ENCODE peak calls at places on chromosomes 2 and 18, in six cellular contexts. One of them, this sample, is unnamed.

GRCh38 chr2:222998459-222998858 is 53.5 kb upstream of the KCNE4 start:
- DNase-seq in cardiac fibroblast: no peak
- DNase-seq in tibial artery: no peak
- DNase-seq in HTR-8/SVneo: no peak
- DNase-seq in 8988T: no peak
- DNase-seq in fibroblast of the aortic adventitia: no peak
- DNase-seq in this sample: no peak

GRCh38 chr18:21739604-21740473 is 753 bp upstream of the MIB1 start:
- DNase-seq in cardiac fibroblast: peak
- DNase-seq in HTR-8/SVneo: no peak
- DNase-seq in 8988T: no peak
- DNase-seq in fibroblast of the aortic adventitia: no peak
- DNase-seq in tibial artery: no peak
- DNase-seq in this sample: no peak

GRCh38 chr2:174827371-174828369 is 63.4 kb upstream of the CHRNA1 start:
- DNase-seq in cardiac fibroblast: peak
- DNase-seq in tibial artery: no peak
- DNase-seq in HTR-8/SVneo: no peak
- DNase-seq in fibroblast of the aortic adventitia: peak
- DNase-seq in 8988T: no peak
- DNase-seq in this sample: no peak

GRCh38 chr18:784470-785172 is 27.4 kb downstream of the YES1 start:
- DNase-seq in 8988T: no peak
- DNase-seq in fibroblast of the aortic adventitia: no peak
- DNase-seq in HTR-8/SVneo: no peak
- DNase-seq in tibial artery: no peak
- DNase-seq in cardiac fibroblast: no peak
- DNase-seq in this sample: no peak

GRCh38 chr18:78421392-78421791 is 558.2 kb upstream of the SALL3 start:
- DNase-seq in cardiac fibroblast: no peak
- DNase-seq in fibroblast of the aortic adventitia: no peak
- DNase-seq in tibial artery: no peak
- DNase-seq in HTR-8/SVneo: no peak
- DNase-seq in 8988T: no peak
- DNase-seq in this sample: no peak

GRCh38 chr2:46336560-46336959 is 39.4 kb downstream of the EPAS1 start:
- DNase-seq in 8988T: no peak
- DNase-seq in HTR-8/SVneo: no peak
- DNase-seq in cardiac fibroblast: peak
- DNase-seq in fibroblast of the aortic adventitia: peak
- DNase-seq in tibial artery: no peak
- DNase-seq in this sample: no peak

GRCh38 chr2:30447149-30448045 is at the start of gene LCLAT1:
- DNase-seq in cardiac fibroblast: peak
- DNase-seq in fibroblast of the aortic adventitia: peak
- DNase-seq in tibial artery: peak
- DNase-seq in HTR-8/SVneo: peak
- DNase-seq in 8988T: peak
- DNase-seq in this sample: peak

GRCh38 chr2:237435844-237436590 is 22.1 kb upstream of the COL6A3 start:
- DNase-seq in HTR-8/SVneo: no peak
- DNase-seq in fibroblast of the aortic adventitia: peak
- DNase-seq in 8988T: no peak
- DNase-seq in cardiac fibroblast: peak
- DNase-seq in tibial artery: no peak
- DNase-seq in this sample: no peak

GRCh38 chr18:13252696-13253410 is 34.3 kb downstream of the LDLRAD4 start:
- DNase-seq in HTR-8/SVneo: no peak
- DNase-seq in fibroblast of the aortic adventitia: no peak
- DNase-seq in cardiac fibroblast: no peak
- DNase-seq in tibial artery: peak
- DNase-seq in 8988T: no peak
- DNase-seq in this sample: no peak

GRCh38 chr2:18795881-18796280 is 206.5 kb upstream of the NT5C1B start:
- DNase-seq in cardiac fibroblast: peak
- DNase-seq in tibial artery: no peak
- DNase-seq in fibroblast of the aortic adventitia: peak
- DNase-seq in HTR-8/SVneo: no peak
- DNase-seq in 8988T: no peak
- DNase-seq in this sample: no peak

GRCh38 chr2:145007673-145008263 is 487.8 kb upstream of the ZEB2 start:
- DNase-seq in cardiac fibroblast: peak
- DNase-seq in HTR-8/SVneo: no peak
- DNase-seq in tibial artery: peak
- DNase-seq in 8988T: no peak
- DNase-seq in fibroblast of the aortic adventitia: peak
- DNase-seq in this sample: no peak

GRCh38 chr2:159225025-159226016 is 61.2 kb downstream of the WDSUB1 start:
- DNase-seq in tibial artery: no peak
- DNase-seq in fibroblast of the aortic adventitia: no peak
- DNase-seq in cardiac fibroblast: no peak
- DNase-seq in HTR-8/SVneo: no peak
- DNase-seq in 8988T: no peak
- DNase-seq in this sample: no peak

GRCh38 chr2:203594541-203594940 is 59.4 kb upstream of the RAPH1 start:
- DNase-seq in fibroblast of the aortic adventitia: peak
- DNase-seq in cardiac fibroblast: peak
- DNase-seq in HTR-8/SVneo: peak
- DNase-seq in tibial artery: no peak
- DNase-seq in 8988T: no peak
- DNase-seq in this sample: no peak

GRCh38 chr2:158989165-158989564 is 20.7 kb downstream of the TANC1 start:
- DNase-seq in cardiac fibroblast: no peak
- DNase-seq in 8988T: no peak
- DNase-seq in fibroblast of the aortic adventitia: no peak
- DNase-seq in HTR-8/SVneo: no peak
- DNase-seq in tibial artery: no peak
- DNase-seq in this sample: no peak

GRCh38 chr2:170361359-170361936 is 183.5 kb downstream of the MYO3B start:
- DNase-seq in HTR-8/SVneo: peak
- DNase-seq in 8988T: no peak
- DNase-seq in cardiac fibroblast: peak
- DNase-seq in tibial artery: no peak
- DNase-seq in fibroblast of the aortic adventitia: peak
- DNase-seq in this sample: no peak

GRCh38 chr2:65407240-65407639 is 25.2 kb downstream of the SPRED2 start:
- DNase-seq in HTR-8/SVneo: no peak
- DNase-seq in fibroblast of the aortic adventitia: no peak
- DNase-seq in tibial artery: no peak
- DNase-seq in cardiac fibroblast: no peak
- DNase-seq in 8988T: no peak
- DNase-seq in this sample: no peak

GRCh38 chr2:164697688-164698290 is 76.5 kb upstream of the GRB14 start:
- DNase-seq in 8988T: no peak
- DNase-seq in tibial artery: no peak
- DNase-seq in HTR-8/SVneo: no peak
- DNase-seq in cardiac fibroblast: peak
- DNase-seq in fibroblast of the aortic adventitia: no peak
- DNase-seq in this sample: no peak

GRCh38 chr18:13746636-13747035 is 20.2 kb downstream of the RNMT start:
- DNase-seq in cardiac fibroblast: no peak
- DNase-seq in tibial artery: no peak
- DNase-seq in HTR-8/SVneo: no peak
- DNase-seq in fibroblast of the aortic adventitia: no peak
- DNase-seq in 8988T: no peak
- DNase-seq in this sample: no peak

GRCh38 chr2:18788590-18788989 is 199.2 kb upstream of the NT5C1B start:
- DNase-seq in 8988T: no peak
- DNase-seq in fibroblast of the aortic adventitia: peak
- DNase-seq in tibial artery: no peak
- DNase-seq in cardiac fibroblast: peak
- DNase-seq in HTR-8/SVneo: no peak
- DNase-seq in this sample: no peak